ENCODE peak calls at places on chromosomes 7 and 10, in six cellular contexts. One of them, this sample, is unnamed.

GRCh38 chr10:104059364-104059763 is 26.3 kb downstream of the COL17A1 start:
- DNase-seq in nephron progenitor cell: no peak
- DNase-seq in DND-41: no peak
- DNase-seq in natural killer cell treated with Interleukin-12 subunit alpha and Interleukin-12 subunit beta and Interleukin-15 and Interleukin-18, amount 100 ng/mL, for 72 hours: no peak
- DNase-seq in GM13976: no peak
- DNase-seq in dorsolateral prefrontal cortex: no peak
- DNase-seq in this sample: no peak

GRCh38 chr7:45268013-45268412 is 110.4 kb downstream of the RAMP3 start:
- DNase-seq in nephron progenitor cell: no peak
- DNase-seq in DND-41: no peak
- DNase-seq in natural killer cell treated with Interleukin-12 subunit alpha and Interleukin-12 subunit beta and Interleukin-15 and Interleukin-18, amount 100 ng/mL, for 72 hours: no peak
- DNase-seq in GM13976: no peak
- DNase-seq in dorsolateral prefrontal cortex: no peak
- DNase-seq in this sample: no peak

GRCh38 chr10:35409094-35409582 is 72.8 kb downstream of the CCNY start:
- DNase-seq in nephron progenitor cell: no peak
- DNase-seq in DND-41: peak
- DNase-seq in natural killer cell treated with Interleukin-12 subunit alpha and Interleukin-12 subunit beta and Interleukin-15 and Interleukin-18, amount 100 ng/mL, for 72 hours: no peak
- DNase-seq in GM13976: no peak
- DNase-seq in dorsolateral prefrontal cortex: peak
- DNase-seq in this sample: no peak

GRCh38 chr7:112160130-112160770 is 45.9 kb downstream of the DOCK4 start:
- DNase-seq in nephron progenitor cell: no peak
- DNase-seq in DND-41: no peak
- DNase-seq in natural killer cell treated with Interleukin-12 subunit alpha and Interleukin-12 subunit beta and Interleukin-15 and Interleukin-18, amount 100 ng/mL, for 72 hours: no peak
- DNase-seq in GM13976: no peak
- DNase-seq in dorsolateral prefrontal cortex: no peak
- DNase-seq in this sample: no peak

GRCh38 chr10:34710391-34710751 is 104.7 kb downstream of the PARD3 start:
- DNase-seq in nephron progenitor cell: no peak
- DNase-seq in DND-41: no peak
- DNase-seq in natural killer cell treated with Interleukin-12 subunit alpha and Interleukin-12 subunit beta and Interleukin-15 and Interleukin-18, amount 100 ng/mL, for 72 hours: no peak
- DNase-seq in GM13976: no peak
- DNase-seq in dorsolateral prefrontal cortex: no peak
- DNase-seq in this sample: no peak

GRCh38 chr7:20026762-20027161 is 190.4 kb downstream of the MACC1 start:
- DNase-seq in nephron progenitor cell: no peak
- DNase-seq in DND-41: no peak
- DNase-seq in natural killer cell treated with Interleukin-12 subunit alpha and Interleukin-12 subunit beta and Interleukin-15 and Interleukin-18, amount 100 ng/mL, for 72 hours: no peak
- DNase-seq in GM13976: no peak
- DNase-seq in dorsolateral prefrontal cortex: no peak
- DNase-seq in this sample: no peak

GRCh38 chr7:33669251-33669670 is 236.1 kb upstream of the BMPER start:
- DNase-seq in nephron progenitor cell: no peak
- DNase-seq in DND-41: no peak
- DNase-seq in natural killer cell treated with Interleukin-12 subunit alpha and Interleukin-12 subunit beta and Interleukin-15 and Interleukin-18, amount 100 ng/mL, for 72 hours: no peak
- DNase-seq in GM13976: no peak
- DNase-seq in dorsolateral prefrontal cortex: no peak
- DNase-seq in this sample: no peak

GRCh38 chr7:36265720-36266119 is 112.7 kb downstream of the EEPD1 start:
- DNase-seq in nephron progenitor cell: no peak
- DNase-seq in DND-41: no peak
- DNase-seq in natural killer cell treated with Interleukin-12 subunit alpha and Interleukin-12 subunit beta and Interleukin-15 and Interleukin-18, amount 100 ng/mL, for 72 hours: no peak
- DNase-seq in GM13976: no peak
- DNase-seq in dorsolateral prefrontal cortex: no peak
- DNase-seq in this sample: no peak